ENCODE peak calls at places on chromosomes 3 and 15, in nine cellular contexts. K, M, P, U, J, T, F, N and V are unnamed samples.

GRCh38 chr15:78364233-78364632 is 24.1 kb downstream of the CRABP1 start:
- DNase-seq in F (no peak), T (no peak), P (no peak), U (no peak), N (no peak), J (peak), K (no peak), M (no peak), V (peak)

GRCh38 chr15:93348711-93349110 is 259.7 kb upstream of the RGMA start:
- DNase-seq in U (no peak), P (no peak), N (no peak), M (no peak), J (peak), K (no peak), F (no peak), T (no peak), V (no peak)

GRCh38 chr3:187183903-187184302 is 13.4 kb upstream of the RTP1 start:
- DNase-seq in J (no peak), U (no peak), P (no peak), F (no peak), N (no peak), T (no peak), K (no peak), M (no peak), V (no peak)

GRCh38 chr3:111073186-111073585 is 1.6 kb downstream of the NECTIN3 start:
- DNase-seq in J (no peak), P (no peak), N (no peak), U (no peak), M (no peak), F (no peak), T (no peak), K (no peak), V (no peak)

GRCh38 chr15:83854314-83854713 is 200.4 kb downstream of the ADAMTSL3 start:
- DNase-seq in T (no peak), P (no peak), J (no peak), N (no peak), M (no peak), K (no peak), U (peak), F (no peak), V (no peak)

GRCh38 chr15:27086800-27087199 is 115.8 kb downstream of the GABRG3 start:
- DNase-seq in J (no peak), T (no peak), P (no peak), F (no peak), U (no peak), K (no peak), N (no peak), M (no peak), V (no peak)

GRCh38 chr3:141854559-141854958 is 21.9 kb upstream of the ATP1B3 start:
- DNase-seq in T (no peak), F (no peak), M (no peak), U (no peak), K (no peak), J (no peak), N (no peak), P (no peak), V (no peak)

GRCh38 chr15:89772933-89773583 is 3.1 kb upstream of the MESP2 start:
- DNase-seq in T (no peak), K (no peak), M (no peak), P (no peak), U (peak), F (peak), N (no peak), J (no peak), V (no peak)

GRCh38 chr15:62445244-62445643 is 280.2 kb upstream of the C2CD4B start:
- DNase-seq in U (no peak), T (no peak), K (no peak), F (no peak), J (no peak), N (no peak), P (no peak), M (no peak), V (no peak)

GRCh38 chr15:46652256-46652655 is 1017.4 kb downstream of the SQOR start:
- DNase-seq in K (no peak), N (no peak), F (no peak), T (no peak), P (no peak), U (no peak), J (no peak), M (no peak), V (no peak)

GRCh38 chr15:101439920-101440319 is 49.6 kb downstream of the PCSK6 start:
- DNase-seq in F (no peak), U (no peak), N (peak), J (no peak), T (no peak), K (no peak), P (no peak), M (no peak), V (no peak)

GRCh38 chr3:97359958-97360357 is 404.6 kb upstream of the ARL6 start:
- DNase-seq in P (no peak), T (no peak), F (no peak), N (no peak), M (no peak), K (no peak), U (no peak), J (no peak), V (no peak)

GRCh38 chr3:178117641-178118040 is 418.6 kb upstream of the KCNMB2 start:
- DNase-seq in U (no peak), P (no peak), T (no peak), F (no peak), M (no peak), J (no peak), K (no peak), N (no peak), V (no peak)

DNA sequence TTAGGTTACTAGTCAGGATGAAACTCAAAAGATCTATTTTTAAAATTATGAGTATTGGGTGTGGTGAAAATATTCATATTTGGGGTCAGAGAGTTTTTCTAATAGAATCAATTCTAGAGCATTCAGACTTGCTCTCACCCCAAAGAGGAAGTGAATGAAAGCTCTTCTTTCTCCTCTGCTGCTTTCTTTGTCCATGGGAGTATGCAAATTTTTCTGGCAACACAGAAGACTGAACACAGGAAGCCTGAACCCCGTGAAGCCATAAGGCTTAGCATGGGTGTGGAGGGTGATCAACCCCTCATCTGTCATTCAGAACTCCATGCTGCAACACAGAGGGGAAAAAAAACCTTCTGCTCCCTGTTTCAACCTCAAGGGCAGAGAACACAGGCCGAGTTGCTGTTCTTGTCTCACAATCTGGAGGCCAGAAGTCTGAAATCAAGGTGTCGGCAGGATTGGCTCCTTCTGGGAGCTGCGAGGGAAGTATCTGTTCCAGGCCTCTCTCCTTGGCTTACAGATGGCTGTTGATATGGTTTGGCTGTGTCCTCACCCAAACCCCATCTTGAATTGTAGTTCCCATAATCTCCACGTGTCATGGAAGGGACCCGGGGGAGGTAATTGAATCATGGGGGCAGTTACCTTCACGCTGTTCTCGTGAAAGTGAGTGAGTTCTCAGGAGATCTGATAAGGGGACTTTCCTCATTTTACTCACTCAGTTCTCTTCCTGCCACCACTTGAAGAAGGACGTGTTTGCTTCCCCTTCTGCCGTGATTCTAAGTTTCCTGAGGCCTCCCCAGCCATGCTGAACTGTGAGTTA is 33.7 kb upstream of the CD47 start:
- DNase-seq in P (peak), M (no peak), F (no peak), N (no peak), J (no peak), U (no peak), T (no peak), K (no peak), V (no peak)
- TF ChIP-seq POLR2A in P (no peak), M (peak), F (no peak), N (no peak), J (no peak), U (no peak), T (no peak), K (no peak), V (no peak)

DNA sequence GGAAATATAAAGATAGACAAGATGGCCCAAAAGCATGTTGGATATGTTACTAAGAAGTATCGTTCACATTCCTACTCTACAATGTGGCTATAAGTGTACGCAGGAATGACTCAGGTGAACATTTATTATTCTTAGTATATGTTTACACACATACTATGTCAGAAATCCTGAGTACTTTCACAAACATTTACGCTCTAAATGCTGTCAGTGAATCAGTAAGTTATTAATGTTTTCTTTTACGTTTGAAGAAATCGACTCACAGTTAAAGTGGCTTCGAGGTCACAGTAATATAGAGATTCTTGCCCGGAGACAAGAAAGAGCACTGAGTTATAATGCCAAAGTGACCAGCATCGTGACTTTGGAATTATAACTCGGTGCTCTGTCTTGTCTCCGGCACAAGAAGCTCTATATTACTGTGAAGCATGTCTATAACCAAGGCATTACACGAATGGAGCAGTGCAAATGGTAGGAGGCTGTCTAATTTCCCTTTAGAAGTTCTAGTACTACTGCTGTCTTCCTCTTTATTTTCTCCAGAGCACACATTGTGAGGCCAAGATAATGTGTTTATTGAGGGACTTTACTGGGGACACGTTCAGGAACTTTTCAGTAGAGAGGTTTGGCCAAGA is 61.8 kb upstream of the P3H2 start:
- DNase-seq in P (no peak), U (no peak), F (no peak), M (no peak), T (no peak), K (no peak), J (no peak), N (no peak), V (no peak)
- TF ChIP-seq POLR2A in P (no peak), U (no peak), F (no peak), M (no peak), T (no peak), K (no peak), J (no peak), N (no peak), V (no peak)

GRCh38 chr3:58356054-58356453 is 23.4 kb downstream of the PXK start:
- DNase-seq in U (no peak), N (no peak), T (no peak), K (no peak), J (no peak), F (no peak), P (peak), M (no peak), V (no peak)

GRCh38 chr3:58355174-58355573 is 22.5 kb downstream of the PXK start:
- DNase-seq in P (peak), F (no peak), M (no peak), J (no peak), K (no peak), T (no peak), U (no peak), N (no peak), V (no peak)

GRCh38 chr3:58352624-58353023 is 19.9 kb downstream of the PXK start:
- DNase-seq in U (no peak), P (no peak), J (no peak), F (no peak), T (no peak), N (no peak), K (no peak), M (no peak), V (no peak)

GRCh38 chr3:58351920-58352319 is 19.2 kb downstream of the PXK start:
- DNase-seq in M (no peak), J (no peak), K (no peak), N (no peak), U (no peak), F (no peak), T (no peak), P (peak), V (no peak)

DNA sequence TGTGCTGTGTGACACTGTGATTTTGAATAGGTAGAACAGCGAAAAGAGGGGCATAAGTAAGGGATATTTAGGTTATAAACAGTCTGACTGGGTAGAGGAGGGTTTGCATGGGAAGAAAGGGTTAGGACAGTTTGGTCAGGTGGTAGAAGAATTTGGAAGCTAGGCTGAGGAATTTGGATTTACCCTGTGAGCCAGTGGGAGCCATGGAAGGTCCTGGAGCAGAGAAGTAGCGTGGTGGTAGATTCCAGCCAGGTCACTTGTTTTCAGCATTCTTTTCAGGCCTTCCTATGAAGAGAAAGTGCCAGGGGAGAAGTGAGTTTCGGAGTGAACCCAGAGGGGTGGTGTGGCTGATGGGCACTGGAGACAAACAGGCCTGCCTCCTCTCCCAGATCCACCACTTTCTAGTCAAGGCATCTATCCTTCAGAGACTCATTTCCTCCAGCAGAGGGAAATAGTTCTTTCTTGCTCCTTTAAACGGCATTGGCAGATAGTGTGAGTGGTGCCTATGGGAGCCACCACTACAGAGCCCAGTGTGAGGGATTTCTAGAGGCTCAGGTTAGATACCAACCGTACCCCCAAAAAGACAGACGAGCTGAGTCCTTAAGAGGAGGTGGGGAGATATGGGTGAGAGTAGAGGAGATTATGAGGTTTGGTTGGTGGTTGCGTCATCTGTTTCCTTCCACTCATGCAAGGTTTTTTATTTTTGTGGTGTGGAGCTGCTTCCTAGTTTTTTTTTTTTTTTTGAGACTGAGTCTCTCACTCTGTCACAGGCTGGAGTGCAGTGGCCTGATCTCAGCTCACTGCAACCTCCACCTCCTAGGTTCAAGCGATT is 21.2 kb downstream of the PXK start:
- DNase-seq in M (no peak), F (no peak), K (no peak), N (no peak), J (no peak), U (no peak), P (peak), T (no peak), V (no peak)
- TF ChIP-seq POLR2A in M (no peak), F (no peak), K (no peak), N (no peak), J (no peak), U (no peak), P (no peak), T (no peak), V (no peak)

DNA sequence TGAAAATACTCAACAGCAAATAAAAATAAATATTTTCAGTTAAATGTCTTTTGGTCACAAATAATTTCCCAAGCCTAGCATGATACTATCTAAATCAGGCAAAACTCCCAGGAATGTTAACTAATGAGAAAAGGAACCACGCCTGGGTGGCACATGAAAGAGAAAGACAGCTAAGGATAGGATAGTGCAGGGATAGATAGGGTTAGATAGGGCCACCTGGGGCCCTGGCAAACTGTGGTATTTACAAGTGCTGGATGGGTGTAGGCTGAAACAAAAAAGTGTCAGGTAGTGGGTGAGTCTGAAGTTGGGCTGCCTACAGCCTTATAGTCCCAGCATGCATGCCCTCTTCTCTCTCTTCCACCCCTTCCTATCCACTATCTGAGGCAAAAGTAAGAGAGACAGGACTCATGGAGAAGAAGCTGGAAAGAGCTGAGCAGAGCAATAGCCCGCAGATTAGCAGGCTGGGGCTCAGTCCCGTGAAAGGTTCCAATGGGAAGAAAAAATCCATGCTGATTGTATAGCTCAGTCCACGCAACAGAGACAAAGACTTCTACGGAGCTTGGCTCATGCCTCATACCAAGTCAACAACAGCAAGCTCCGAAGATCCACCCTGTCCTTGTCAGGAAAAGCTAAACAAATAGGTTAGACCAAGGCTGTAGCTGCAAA is 342.2 kb upstream of the ATP11B start:
- DNase-seq in T (no peak), J (no peak), N (no peak), P (no peak), U (no peak), M (no peak), K (no peak), F (no peak), V (no peak)
- TF ChIP-seq POLR2A in T (no peak), J (no peak), N (no peak), P (no peak), U (no peak), M (no peak), K (no peak), F (no peak), V (no peak)

GRCh38 chr3:109137766-109138165 is 1.2 kb downstream of the C3orf85 start:
- DNase-seq in T (no peak), N (no peak), J (no peak), P (no peak), K (no peak), U (no peak), M (no peak), F (no peak), V (no peak)

GRCh38 chr3:109131276-109131675 is 5.2 kb upstream of the C3orf85 start:
- DNase-seq in M (no peak), K (no peak), U (no peak), T (no peak), N (no peak), P (no peak), F (no peak), J (no peak), V (no peak)

GRCh38 chr3:109132801-109133473 is 3.6 kb upstream of the C3orf85 start:
- DNase-seq in F (no peak), N (peak), U (no peak), P (no peak), J (no peak), M (no peak), T (no peak), K (no peak), V (no peak)

DNA sequence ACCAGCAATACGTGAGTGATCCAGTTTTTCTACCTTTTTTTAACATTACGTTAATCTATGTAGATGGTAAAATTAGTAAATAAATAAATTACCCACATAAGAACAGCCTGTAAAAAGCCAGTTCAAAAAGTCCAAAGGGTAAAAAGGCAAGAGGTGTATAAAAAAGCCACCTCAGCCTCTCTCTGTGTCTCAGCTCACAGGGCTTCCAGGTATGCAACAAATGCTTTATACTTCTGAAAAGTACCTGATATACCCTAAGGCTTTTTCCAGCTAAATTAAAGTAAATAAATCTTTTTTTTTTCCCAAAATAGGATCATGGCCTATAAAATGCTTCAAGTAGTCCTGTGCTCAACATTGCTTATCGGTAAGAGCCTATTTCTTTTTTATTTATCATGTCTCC is at the start of gene C3orf85:
- DNase-seq in K (no peak), M (no peak), P (no peak), N (no peak), T (no peak), U (no peak), F (no peak), J (no peak), V (no peak)
- TF ChIP-seq POLR2A in K (no peak), M (no peak), P (peak), N (no peak), T (no peak), U (no peak), F (no peak), J (no peak), V (no peak)

GRCh38 chr3:9362731-9363530 is at the start of gene THUMPD3:
- DNase-seq in T (peak), P (peak), U (peak), K (peak), N (peak), M (peak), F (peak), J (peak), V (peak)
- TF ChIP-seq POLR2A in T (peak), P (peak), U (peak), K (peak), N (no peak), M (peak), F (peak), J (peak), V (peak)

DNA sequence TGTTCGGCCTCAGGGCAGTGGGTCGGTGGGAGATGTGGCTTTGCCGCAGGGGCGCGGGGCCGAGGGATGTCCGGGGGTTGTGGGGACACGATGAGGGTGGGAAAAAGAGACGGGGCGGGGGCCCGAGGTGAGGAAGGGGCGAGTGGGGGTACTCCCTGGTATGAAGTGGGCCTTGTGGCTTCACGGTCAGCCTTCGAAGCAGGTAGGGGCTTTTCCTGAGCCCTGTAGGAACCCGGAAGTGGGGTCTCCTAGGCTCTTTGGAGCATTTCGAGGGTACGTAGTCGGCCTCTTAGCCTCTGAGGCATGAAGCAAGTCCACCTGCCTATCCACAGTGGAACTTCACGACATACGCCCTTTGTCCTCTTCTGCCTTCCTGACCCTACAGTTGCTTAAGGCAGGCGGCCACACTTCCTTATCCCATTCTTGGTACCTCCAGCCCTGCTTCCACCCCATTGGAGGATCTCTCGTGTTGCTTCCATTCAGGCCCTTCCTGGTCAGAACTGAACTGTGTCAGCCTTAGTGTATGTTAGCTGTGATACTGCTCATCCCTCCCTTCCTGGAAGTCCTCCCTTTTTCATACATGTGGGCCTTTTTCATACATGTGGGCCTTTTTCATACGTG is 389 bp downstream of the ARPC4 start:
- DNase-seq in N (no peak), P (no peak), T (no peak), J (no peak), U (no peak), F (peak), M (no peak), K (no peak), V (no peak)
- TF ChIP-seq POLR2A in N (no peak), P (no peak), T (no peak), J (peak), U (no peak), F (no peak), M (peak), K (no peak), V (no peak)